ENCODE peak calls at places on chromosomes 4 and X, in five cellular contexts. One of them, this sample, is unnamed.

GRCh38 chr4:162952232-162952631 is 214.5 kb downstream of the NAF1 start:
- DNase-seq in foreskin fibroblast: no peak
- DNase-seq in testis: no peak
- DNase-seq in adrenal gland: no peak
- DNase-seq in ascending aorta: no peak
- DNase-seq in this sample: no peak

GRCh38 chr4:80202190-80202711 is 4.9 kb downstream of the PRDM8 start:
- DNase-seq in foreskin fibroblast: peak; percentile 94
- DNase-seq in testis: peak; percentile 84
- DNase-seq in adrenal gland: peak; percentile 69
- DNase-seq in ascending aorta: peak; percentile 89
- DNase-seq in this sample: no peak

GRCh38 chr4:174522183-174523002 is at the start of gene HPGD:
- DNase-seq in foreskin fibroblast: peak; percentile 19
- DNase-seq in testis: peak; percentile 67
- DNase-seq in adrenal gland: peak; percentile 56
- DNase-seq in ascending aorta: peak; percentile 68
- DNase-seq in this sample: no peak

GRCh38 chrX:135973025-135973547 is 702 bp downstream of the MMGT1 start:
- DNase-seq in foreskin fibroblast: peak; percentile 35
- DNase-seq in testis: peak; percentile 19
- DNase-seq in adrenal gland: peak; percentile 12
- DNase-seq in ascending aorta: no peak
- DNase-seq in this sample: no peak

GRCh38 chrX:130715299-130715698 is 187.7 kb downstream of the ENOX2 start:
- DNase-seq in foreskin fibroblast: no peak
- DNase-seq in testis: no peak
- DNase-seq in adrenal gland: no peak
- DNase-seq in ascending aorta: no peak
- DNase-seq in this sample: no peak

GRCh38 chrX:32874839-32875238 is 336.5 kb downstream of the DMD start:
- DNase-seq in foreskin fibroblast: no peak
- DNase-seq in testis: no peak
- DNase-seq in adrenal gland: no peak
- DNase-seq in ascending aorta: no peak
- DNase-seq in this sample: no peak

GRCh38 chr4:3689006-3689405 is 77.2 kb upstream of the ADRA2C start:
- DNase-seq in foreskin fibroblast: no peak
- DNase-seq in testis: no peak
- DNase-seq in adrenal gland: no peak
- DNase-seq in ascending aorta: peak; percentile 11
- DNase-seq in this sample: no peak

GRCh38 chr4:978957-979701 is 5.8 kb upstream of the DGKQ start:
- DNase-seq in foreskin fibroblast: peak; percentile 73
- DNase-seq in testis: no peak
- DNase-seq in adrenal gland: no peak
- DNase-seq in ascending aorta: no peak
- DNase-seq in this sample: no peak

GRCh38 chrX:9172451-9172850 is 138.5 kb upstream of the FAM9B start:
- DNase-seq in foreskin fibroblast: no peak
- DNase-seq in testis: no peak
- DNase-seq in adrenal gland: no peak
- DNase-seq in ascending aorta: no peak
- DNase-seq in this sample: no peak

GRCh38 chr4:182628000-182628399 is 289.2 kb downstream of the DCTD start:
- DNase-seq in foreskin fibroblast: no peak
- DNase-seq in testis: no peak
- DNase-seq in adrenal gland: no peak
- DNase-seq in ascending aorta: no peak
- DNase-seq in this sample: no peak

GRCh38 chr4:72326692-72327632 is 242.1 kb downstream of the ADAMTS3 start:
- DNase-seq in foreskin fibroblast: peak; percentile 52
- DNase-seq in testis: no peak
- DNase-seq in adrenal gland: peak; percentile 5
- DNase-seq in ascending aorta: no peak
- DNase-seq in this sample: no peak

GRCh38 chr4:71392109-71392508 is 53.3 kb downstream of the SLC4A4 start:
- DNase-seq in foreskin fibroblast: no peak
- DNase-seq in testis: no peak
- DNase-seq in adrenal gland: no peak
- DNase-seq in ascending aorta: no peak
- DNase-seq in this sample: no peak

GRCh38 chr4:7158991-7159390 is 33.3 kb upstream of the SORCS2 start:
- DNase-seq in foreskin fibroblast: no peak
- DNase-seq in testis: no peak
- DNase-seq in adrenal gland: no peak
- DNase-seq in ascending aorta: no peak
- DNase-seq in this sample: no peak

GRCh38 chrX:45894864-45895645 is 650.2 kb downstream of the ZNF674 start:
- DNase-seq in foreskin fibroblast: no peak
- DNase-seq in testis: no peak
- DNase-seq in adrenal gland: no peak
- DNase-seq in ascending aorta: no peak
- DNase-seq in this sample: no peak

GRCh38 chr4:117429061-117429460 is 343.7 kb upstream of the TRAM1L1 start:
- DNase-seq in foreskin fibroblast: no peak
- DNase-seq in testis: no peak
- DNase-seq in adrenal gland: no peak
- DNase-seq in ascending aorta: no peak
- DNase-seq in this sample: no peak
- TF ChIP-seq CTCF in foreskin fibroblast: no peak
- TF ChIP-seq CTCF in testis: no peak
- TF ChIP-seq CTCF in adrenal gland: no peak
- TF ChIP-seq CTCF in ascending aorta: no peak
- TF ChIP-seq CTCF in this sample: no peak

DNA sequence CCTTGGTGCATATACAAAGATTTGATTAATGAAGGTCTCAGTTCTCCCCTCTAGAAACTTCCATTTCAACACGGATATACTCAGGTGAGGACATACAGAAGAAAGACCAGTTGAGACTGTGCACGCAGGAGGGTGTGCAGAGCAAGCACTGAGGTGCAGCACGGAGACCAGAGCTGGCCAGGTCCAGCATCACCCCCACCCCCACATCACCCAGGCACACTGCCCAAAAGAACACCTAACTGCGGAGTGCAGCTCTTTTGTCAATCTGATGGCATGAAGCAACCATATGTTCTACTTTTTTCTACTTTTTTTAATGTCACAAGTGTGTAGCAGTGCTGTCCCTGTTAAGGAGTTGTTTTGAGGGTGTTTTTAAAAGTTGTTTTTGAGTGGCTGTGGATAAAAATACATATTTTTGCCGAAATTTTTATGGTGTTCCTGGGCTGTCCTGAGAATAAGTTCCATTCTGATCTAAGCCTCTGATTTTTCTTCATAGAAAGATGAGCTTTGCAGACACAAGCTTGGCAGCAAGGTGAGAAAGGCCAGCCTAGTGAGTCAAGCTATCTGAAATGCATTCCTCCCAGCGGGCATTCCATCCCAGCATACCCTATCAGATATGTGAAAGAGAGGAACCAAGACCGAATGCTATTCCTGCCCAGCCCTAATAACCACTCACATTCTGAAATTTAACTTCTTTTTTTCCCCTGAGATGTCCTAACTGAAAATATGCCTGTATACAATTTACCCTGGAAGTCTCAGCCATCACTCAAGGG is 173.7 kb downstream of the PTTG2 start:
- DNase-seq in foreskin fibroblast: no peak
- DNase-seq in testis: no peak
- DNase-seq in adrenal gland: no peak
- DNase-seq in ascending aorta: no peak
- DNase-seq in this sample: no peak
- H3K4me3 ChIP-seq in foreskin fibroblast: no peak overlapping the region
- H3K4me3 ChIP-seq in testis: no peak overlapping the region
- H3K4me3 ChIP-seq in adrenal gland: no peak overlapping the region
- H3K4me3 ChIP-seq in ascending aorta: no peak overlapping the region
- H3K4me3 ChIP-seq in this sample: no peak overlapping the region

DNA sequence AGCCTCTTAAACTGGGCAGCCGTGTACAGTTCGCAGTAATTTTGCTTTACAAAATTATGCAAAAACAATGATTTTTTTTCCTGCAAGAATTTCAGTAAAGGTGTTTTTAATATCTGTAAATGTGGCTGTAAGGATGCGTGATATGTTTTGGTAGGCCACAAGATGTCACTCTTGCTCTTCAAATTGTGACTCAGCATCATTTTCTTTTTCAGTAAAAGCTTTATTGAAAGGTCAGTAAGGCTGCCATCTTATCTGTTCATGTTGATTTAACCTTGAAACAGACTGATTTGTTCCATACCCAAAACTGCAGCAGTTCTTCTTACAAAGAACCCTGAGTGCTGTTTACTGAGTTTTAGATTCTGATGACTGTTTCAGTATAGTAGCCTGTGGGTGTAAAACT is 39.9 kb downstream of the TXLNG start:
- DNase-seq in foreskin fibroblast: peak; percentile 52
- DNase-seq in testis: no peak
- DNase-seq in adrenal gland: no peak
- DNase-seq in ascending aorta: no peak
- DNase-seq in this sample: no peak
- TF ChIP-seq CTCF in foreskin fibroblast: peak; percentile 12
- TF ChIP-seq CTCF in testis: peak; percentile 59
- TF ChIP-seq CTCF in adrenal gland: peak; percentile 69
- TF ChIP-seq CTCF in ascending aorta: peak; percentile 59
- TF ChIP-seq CTCF in this sample: peak; percentile 18

DNA sequence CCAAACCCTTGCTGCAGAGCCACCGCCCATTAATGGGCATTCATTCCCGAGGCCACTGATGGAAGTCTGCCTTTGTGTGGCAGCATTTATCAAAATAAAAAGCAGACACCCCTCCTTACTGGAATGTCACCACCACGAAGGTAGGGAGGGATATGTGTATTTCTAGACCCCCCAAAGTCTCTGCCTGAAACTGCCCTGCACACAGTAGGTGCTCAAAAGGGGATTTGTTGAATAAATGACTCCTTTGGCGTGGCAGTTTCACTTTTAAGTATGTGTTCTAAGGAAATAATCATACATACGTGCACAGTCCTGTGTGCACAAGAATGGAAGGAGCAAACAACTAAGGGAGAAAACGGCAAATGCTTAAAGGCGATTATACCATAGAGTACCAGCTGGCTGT is 23.6 kb upstream of the GLOD5 start:
- DNase-seq in foreskin fibroblast: no peak
- DNase-seq in testis: no peak
- DNase-seq in adrenal gland: no peak
- DNase-seq in ascending aorta: no peak
- DNase-seq in this sample: no peak
- H3K4me3 ChIP-seq in foreskin fibroblast: peak overlapping the region; percentile 66
- H3K4me3 ChIP-seq in testis: peak overlapping the region; percentile 57
- H3K4me3 ChIP-seq in adrenal gland: no peak overlapping the region
- H3K4me3 ChIP-seq in ascending aorta: peak overlapping the region; percentile 56
- H3K4me3 ChIP-seq in this sample: peak overlapping the region; percentile 54

DNA sequence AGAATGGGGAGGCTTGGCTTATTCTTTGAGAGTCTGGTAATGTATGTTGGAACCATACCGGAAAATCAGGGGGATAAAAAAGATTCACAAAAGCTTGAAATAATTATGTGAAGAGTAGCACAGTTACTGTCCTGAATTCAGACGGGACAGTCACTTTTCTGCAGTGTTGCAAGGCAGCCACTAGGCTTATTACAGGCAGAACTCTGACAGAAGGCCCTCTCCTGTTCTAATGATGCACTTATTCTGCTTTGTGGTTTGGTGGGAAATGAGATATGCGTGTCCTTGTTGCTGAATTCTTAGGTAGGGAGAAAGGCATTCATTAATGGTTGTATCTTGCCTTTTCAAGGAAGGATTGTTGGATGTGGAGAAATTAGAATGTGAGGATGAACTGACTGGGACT is 37.2 kb downstream of the GUCY1B1 start:
- DNase-seq in foreskin fibroblast: peak; percentile 33
- DNase-seq in testis: no peak
- DNase-seq in adrenal gland: no peak
- DNase-seq in ascending aorta: no peak
- DNase-seq in this sample: no peak
- TF ChIP-seq CTCF in foreskin fibroblast: peak; percentile 45
- TF ChIP-seq CTCF in testis: peak; percentile 22
- TF ChIP-seq CTCF in adrenal gland: peak; percentile 19
- TF ChIP-seq CTCF in ascending aorta: peak; percentile 17
- TF ChIP-seq CTCF in this sample: peak; percentile 47

DNA sequence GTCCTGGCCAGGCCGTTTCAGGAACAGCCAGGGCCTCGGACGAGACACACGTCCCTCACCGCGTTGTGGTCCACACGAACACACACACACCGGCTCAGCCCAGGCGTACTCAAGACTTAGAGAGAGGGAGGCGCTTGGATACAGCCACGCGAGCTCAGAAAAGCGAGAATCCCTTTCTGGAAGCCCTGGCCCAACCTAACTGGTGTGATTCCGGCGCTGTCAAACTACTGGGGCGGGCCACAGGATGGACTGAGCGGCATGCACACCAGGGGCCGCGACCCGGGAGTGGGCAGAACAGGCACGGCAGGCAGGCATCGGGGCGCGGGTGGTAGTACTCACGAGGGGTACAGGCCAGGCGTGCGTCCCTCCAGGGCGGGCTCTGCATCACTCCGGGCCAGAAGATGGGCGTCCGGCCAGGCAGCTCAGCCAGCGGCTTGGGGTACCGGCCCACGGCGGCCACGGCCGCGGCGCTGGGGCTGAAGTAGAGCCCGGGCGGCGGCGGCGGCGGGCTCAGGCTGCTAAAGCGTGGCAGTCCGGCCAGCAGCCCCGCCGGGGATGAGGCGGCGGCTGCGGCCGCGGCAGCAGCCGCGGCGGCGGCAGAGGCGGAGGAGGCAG is 1.8 kb downstream of the NKX6-1 start:
- DNase-seq in foreskin fibroblast: peak; percentile 37
- DNase-seq in testis: no peak
- DNase-seq in adrenal gland: no peak
- DNase-seq in ascending aorta: no peak
- DNase-seq in this sample: no peak
- H3K4me3 ChIP-seq in foreskin fibroblast: peak overlapping the region; percentile 39
- H3K4me3 ChIP-seq in testis: peak overlapping the region; percentile 40
- H3K4me3 ChIP-seq in adrenal gland: no peak overlapping the region
- H3K4me3 ChIP-seq in ascending aorta: peak overlapping the region; percentile 53
- H3K4me3 ChIP-seq in this sample: no peak overlapping the region

This sample was measured in HFF-Myc.